ENCODE peak calls at places on chromosomes 16 and 17, in ten cellular contexts. V is tibial nerve, N is gastrocnemius medialis, X is GM10248, P is AG10803, G is heart right ventricle, I is body of pancreas, K is HFFc6, E is Calu3, F is cardiac muscle cell. R is an unnamed sample.

GRCh38 chr16:909281-910000 is 61.3 kb downstream of the LMF1 start:
- DNase-seq in V (no peak), E (no peak), N (no peak), X (no peak), G (no peak), K (no peak), F (no peak), P (no peak), I (no peak), R (no peak)

GRCh38 chr16:50261707-50262235 is 4.6 kb upstream of the ADCY7 start:
- DNase-seq in N (no peak), X (no peak), E (no peak), P (no peak), F (no peak), I (no peak), V (no peak), G (no peak), K (no peak), R (no peak)

GRCh38 chr17:45320931-45321461 is 4.2 kb upstream of the MAP3K14 start:
- DNase-seq in N (no peak), K (peak), X (no peak), I (no peak), V (peak), E (peak), G (no peak), P (peak), F (no peak), R (no peak)

GRCh38 chr16:35146723-35147458 is 1687.5 kb downstream of the TP53TG3F start:
- DNase-seq in V (no peak), F (no peak), N (no peak), P (no peak), K (no peak), G (no peak), I (no peak), X (no peak), E (no peak), R (no peak)

GRCh38 chr17:40251576-40251975 is 32.5 kb downstream of the WIPF2 start:
- DNase-seq in F (no peak), N (no peak), K (peak), G (peak), P (peak), V (peak), E (no peak), I (no peak), X (no peak), R (no peak)

GRCh38 chr16:4272114-4272954 is 489 bp downstream of the TFAP4 start:
- DNase-seq in F (peak), P (peak), X (peak), G (peak), E (peak), I (peak), K (no peak), V (no peak), N (peak), R (peak)

GRCh38 chr16:55521792-55522191 is 12.9 kb downstream of the LPCAT2 start:
- DNase-seq in P (no peak), G (no peak), N (no peak), K (no peak), E (no peak), I (no peak), X (no peak), V (no peak), F (no peak), R (no peak)

GRCh38 chr17:52157603-52158449 is 688 bp downstream of the CA10 start:
- DNase-seq in V (no peak), E (no peak), P (no peak), F (no peak), K (no peak), N (no peak), I (no peak), X (no peak), G (no peak), R (no peak)

GRCh38 chr17:59155439-59156177 is at the start of gene PRR11:
- DNase-seq in K (peak), P (peak), N (peak), V (peak), X (peak), F (peak), G (peak), I (peak), E (peak), R (peak)

GRCh38 chr16:907819-908218 is 63.0 kb downstream of the LMF1 start:
- DNase-seq in P (no peak), F (no peak), I (no peak), N (no peak), X (no peak), V (no peak), E (no peak), K (no peak), G (no peak), R (no peak)

GRCh38 chr17:79563237-79564013 is 47.4 kb downstream of the RBFOX3 start:
- DNase-seq in X (no peak), N (no peak), P (peak), G (no peak), E (no peak), I (no peak), V (no peak), F (no peak), K (peak), R (no peak)

GRCh38 chr17:77772461-77772897 is 186.0 kb upstream of the TNRC6C start:
- DNase-seq in N (peak), I (peak), X (peak), E (peak), F (peak), V (peak), P (peak), K (no peak), G (peak), R (peak)

GRCh38 chr16:75555213-75555706 is 792 bp downstream of the TMEM231 start:
- DNase-seq in I (peak), E (peak), N (peak), G (peak), V (peak), F (peak), K (peak), P (peak), X (peak), R (peak)

GRCh38 chr17:6427284-6427781 is 7.6 kb downstream of the AIPL1 start:
- DNase-seq in P (peak), I (no peak), F (no peak), X (peak), V (no peak), G (no peak), E (no peak), N (no peak), K (peak), R (no peak)

GRCh38 chr16:71288890-71289731 is at the start of gene CMTR2:
- DNase-seq in N (peak), E (peak), P (peak), K (peak), F (peak), G (peak), V (peak), I (peak), X (peak), R (peak)
- TF ChIP-seq CTCF in N (no peak), E (no peak), P (no peak), K (no peak), F (no peak), G (no peak), V (no peak), I (no peak), X (no peak), R (peak)

DNA sequence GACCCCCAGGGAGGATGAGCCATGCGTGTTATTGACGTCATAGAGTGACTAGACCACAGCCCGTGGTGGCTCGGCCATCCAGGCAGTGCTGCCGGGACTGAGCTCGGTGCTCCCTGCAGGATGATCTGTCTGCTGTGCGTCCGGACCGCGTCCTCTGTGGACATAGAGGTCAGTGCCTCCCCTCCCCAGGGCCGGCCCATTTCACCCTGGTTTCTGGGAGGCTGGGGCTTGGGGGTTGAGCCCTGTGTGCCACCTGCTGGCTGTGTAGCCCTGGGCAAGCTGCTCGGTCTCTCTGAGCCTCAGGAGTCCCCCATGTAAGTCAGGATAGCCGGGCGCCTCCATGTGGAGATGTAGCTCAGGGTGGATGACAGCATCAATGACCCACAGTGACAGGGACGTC is 8.3 kb downstream of the TSC2 start:
- DNase-seq in G (no peak), F (no peak), I (no peak), E (no peak), X (no peak), V (no peak), P (peak), N (no peak), K (no peak), R (no peak)
- TF ChIP-seq CTCF in G (peak), F (no peak), I (no peak), E (peak), X (peak), V (no peak), P (peak), N (peak), K (peak), R (no peak)

GRCh38 chr17:68463211-68463990 is 6.1 kb upstream of the WIPI1 start:
- DNase-seq in K (no peak), V (no peak), G (no peak), I (no peak), X (no peak), P (no peak), F (no peak), E (no peak), N (no peak), R (no peak)
- TF ChIP-seq CTCF in K (peak), V (no peak), G (no peak), I (no peak), X (no peak), P (no peak), F (no peak), E (no peak), N (peak), R (peak)

GRCh38 chr16:15482068-15482747 is 47.8 kb downstream of the BMERB1 start:
- DNase-seq in E (peak), P (peak), F (no peak), N (peak), I (peak), V (no peak), X (no peak), G (peak), K (peak), R (peak)
- TF ChIP-seq CTCF in E (no peak), P (peak), F (peak), N (no peak), I (no peak), V (no peak), X (no peak), G (no peak), K (peak), R (no peak)

GRCh38 chr16:73768786-73769203 is 527.8 kb upstream of the PSMD7 start:
- DNase-seq in N (peak), G (no peak), K (peak), E (no peak), I (peak), P (no peak), F (no peak), V (no peak), X (no peak), R (no peak)
- TF ChIP-seq CTCF in N (no peak), G (no peak), K (no peak), E (no peak), I (no peak), P (no peak), F (no peak), V (no peak), X (no peak), R (no peak)